ENCODE peak calls at places on chromosomes 12 and 14, in ten cellular contexts. T is RWPE1, B is colonic mucosa, M is DMS79, W is memory B cell, C is astrocyte of the cerebellum, R is HS-5, V is iris pigment epithelial cell, J is ELF-1, P is breast epithelium. Z is an unnamed sample.
A peak's percentile ranks its signal among the peaks of the same experiment; 100 is the strongest.

GRCh38 chr14:99476864-99477263 is 3.8 kb downstream of the SETD3 start:
- DNase-seq in W (no peak), B (no peak), J (no peak), M (no peak), V (peak; percentile 43), C (no peak), T (no peak), P (no peak), R (no peak), Z (no peak)

GRCh38 chr12:128338344-128338743 is 71.4 kb downstream of the TMEM132C start:
- DNase-seq in R (no peak), P (no peak), J (peak; percentile 14), M (no peak), W (no peak), C (no peak), V (no peak), T (no peak), B (no peak), Z (no peak)

GRCh38 chr12:107396991-107397390 is 288.6 kb upstream of the PWP1 start:
- DNase-seq in W (no peak), C (no peak), T (no peak), R (no peak), B (no peak), J (no peak), P (no peak), V (peak; percentile 23), M (no peak), Z (no peak)

GRCh38 chr12:69071091-69071370 is 138.1 kb upstream of the CPM start:
- DNase-seq in T (no peak), W (no peak), P (no peak), M (no peak), B (no peak), R (no peak), V (no peak), J (no peak), C (no peak), Z (no peak)

GRCh38 chr14:95196268-95196667 is 38.9 kb upstream of the DICER1 start:
- DNase-seq in M (no peak), B (no peak), T (peak; percentile 14), R (no peak), J (no peak), C (no peak), V (no peak), W (peak; percentile 7), P (no peak), Z (no peak)

GRCh38 chr14:93778453-93778852 is 9.8 kb downstream of the PRIMA1 start:
- DNase-seq in M (no peak), P (no peak), T (no peak), J (no peak), R (no peak), W (no peak), B (no peak), V (no peak), C (no peak), Z (no peak)

GRCh38 chr14:23078692-23079116 is 16.2 kb downstream of the ACIN1 start:
- DNase-seq in T (peak; percentile 77), M (no peak), P (no peak), R (peak; percentile 94), C (peak; percentile 55), W (no peak), B (peak; percentile 72), J (peak; percentile 65), V (peak; percentile 98), Z (no peak)

GRCh38 chr12:115794659-115795081 is 482.8 kb downstream of the MED13L start:
- DNase-seq in P (no peak), B (peak; percentile 49), C (no peak), J (no peak), W (no peak), M (no peak), R (no peak), T (no peak), V (no peak), Z (no peak)

GRCh38 chr14:38721822-38722431 is 381.1 kb downstream of the SEC23A start:
- DNase-seq in C (peak; percentile 49), T (peak; percentile 3), J (peak; percentile 46), P (peak; percentile 63), V (peak; percentile 53), R (peak; percentile 16), M (no peak), B (peak; percentile 86), W (no peak), Z (no peak)

GRCh38 chr14:87152701-87153100 is 840.3 kb downstream of the GALC start:
- DNase-seq in P (no peak), B (no peak), J (no peak), V (no peak), T (no peak), W (no peak), R (no peak), M (no peak), C (no peak), Z (no peak)